ENCODE peak calls at places on chromosome 1, in four cellular contexts. I is DND-41, C is GM23338, K is GM23248. E is an unnamed sample.

GRCh38 chr1:248622491-248623106 is 12.3 kb downstream of the OR2T11 start:
- DNase-seq in K (peak; percentile 63), I (peak; percentile 4), C (peak; percentile 6), E (no peak)

GRCh38 chr1:25706146-25707089 is 89.8 kb downstream of the MAN1C1 start:
- DNase-seq in C (no peak), I (no peak), K (no peak), E (no peak)

GRCh38 chr1:109969430-109969829 is 15.1 kb upstream of the AHCYL1 start:
- DNase-seq in C (no peak), I (no peak), K (peak; percentile 83), E (no peak)

GRCh38 chr1:157580179-157580827 is 17.6 kb downstream of the FCRL4 start:
- DNase-seq in I (peak; percentile 69), K (peak; percentile 44), C (peak; percentile 90), E (peak; percentile 68)

GRCh38 chr1:62050165-62050564 is 144.5 kb upstream of the L1TD1 start:
- DNase-seq in K (no peak), C (no peak), I (no peak), E (no peak)

GRCh38 chr1:47587891-47588582 is 150.2 kb downstream of the FOXD2 start:
- DNase-seq in C (no peak), K (no peak), I (no peak), E (no peak)

GRCh38 chr1:109201123-109201703 is 12.5 kb upstream of the SARS1 start:
- DNase-seq in I (peak; percentile 49), C (peak; percentile 90), K (peak; percentile 98), E (peak; percentile 78)

GRCh38 chr1:87478231-87478630 is 149.6 kb downstream of the LMO4 start:
- DNase-seq in C (peak; percentile 69), K (peak; percentile 38), I (no peak), E (no peak)

GRCh38 chr1:110005971-110006370 is 21.4 kb downstream of the AHCYL1 start:
- DNase-seq in C (no peak), I (no peak), K (peak; percentile 41), E (no peak)

GRCh38 chr1:86706018-86706417 is 1.6 kb downstream of the SH3GLB1 start:
- DNase-seq in I (no peak), C (no peak), K (peak; percentile 29), E (no peak)

GRCh38 chr1:201731592-201731991 is 97.4 kb upstream of the IPO9 start:
- DNase-seq in C (no peak), K (no peak), I (no peak), E (no peak)

GRCh38 chr1:156671804-156672203 is 5.4 kb downstream of the NES start:
- DNase-seq in K (no peak), I (no peak), C (no peak), E (no peak)

GRCh38 chr1:240562111-240562590 is 49.8 kb downstream of the GREM2 start:
- DNase-seq in C (peak; percentile 14), K (peak; percentile 51), I (no peak), E (no peak)
- H2AFZ ChIP-seq in C (peak overlapping the region; percentile 44), K (no peak overlapping the region), I (no peak overlapping the region), E (no peak overlapping the region)

GRCh38 chr1:203304919-203305808 is at the start of gene BTG2:
- DNase-seq in C (peak; percentile 97), K (peak; percentile 94), I (peak; percentile 85), E (peak; percentile 98)

GRCh38 chr1:203302894-203303293 is 2.4 kb upstream of the BTG2 start:
- DNase-seq in K (no peak), C (no peak), I (no peak), E (no peak)

GRCh38 chr1:203305809-203306088 is 430 bp downstream of the BTG2 start:
- DNase-seq in C (no peak), K (peak; percentile 45), I (no peak), E (no peak)

GRCh38 chr1:203306089-203306969 is 1.0 kb downstream of the BTG2 start:
- DNase-seq in I (peak; percentile 33), C (no peak), K (peak; percentile 70), E (peak; percentile 78)

GRCh38 chr1:203304391-203304918 is 864 bp upstream of the BTG2 start:
- DNase-seq in K (no peak), I (no peak), C (no peak), E (no peak)
- TF ChIP-seq EZH2 in K (no peak), I (no peak), C (no peak), E (no peak)

GRCh38 chr1:111591946-111592345 is 27.6 kb upstream of the RAP1A start:
- DNase-seq in C (no peak), I (no peak), K (no peak), E (no peak)
- H2AFZ ChIP-seq in C (peak overlapping the region; percentile 99), I (no peak overlapping the region), K (peak overlapping the region; percentile 56), E (no peak overlapping the region)

DNA sequence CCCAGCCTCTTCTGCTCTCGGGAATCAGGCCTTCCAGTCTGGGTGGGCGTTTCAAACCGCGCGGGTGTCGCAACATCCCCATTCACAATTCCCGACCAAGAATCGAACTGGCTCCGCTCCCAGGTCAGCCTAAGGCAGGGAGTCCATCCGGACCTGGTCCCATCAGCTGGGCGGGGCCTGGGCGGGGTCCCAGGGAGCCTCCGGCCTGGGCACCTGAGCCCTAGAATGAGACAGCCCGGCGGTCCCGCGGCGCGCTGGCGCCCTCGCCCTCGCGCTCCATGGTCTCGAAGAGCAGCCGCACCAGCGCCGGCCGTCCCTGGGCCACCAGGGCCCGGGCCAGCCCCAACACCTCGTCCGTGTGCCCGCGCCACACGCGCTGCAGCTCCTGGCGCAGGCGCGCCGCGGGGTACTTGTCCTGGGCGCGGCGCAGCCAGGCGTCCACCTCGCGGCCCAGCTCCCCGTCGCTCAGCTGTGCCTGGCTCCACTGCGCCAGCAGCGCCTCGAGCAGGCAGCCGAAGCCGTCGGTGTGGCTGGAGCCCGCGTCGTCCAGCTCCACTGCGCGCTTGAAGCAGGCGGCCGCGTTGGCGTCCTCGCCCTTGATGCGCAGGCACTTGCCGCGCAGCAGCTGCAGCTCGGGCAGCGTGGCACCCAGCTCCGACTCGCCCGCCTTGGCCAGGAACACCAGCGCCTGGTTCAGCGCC is 16.9 kb upstream of the PARS2 start:
- DNase-seq in C (peak; percentile 81), K (peak; percentile 46), I (no peak), E (no peak)
- TF ChIP-seq EZH2 in C (no peak), K (peak; percentile 3), I (no peak), E (no peak)

GRCh38 chr1:205314986-205315618 is 6.4 kb downstream of the NUAK2 start:
- DNase-seq in C (no peak), I (no peak), K (no peak), E (no peak)

GRCh38 chr1:205316179-205316578 is 5.4 kb downstream of the NUAK2 start:
- DNase-seq in I (peak; percentile 6), K (no peak), C (no peak), E (no peak)

GRCh38 chr1:205312866-205313680 is 8.5 kb downstream of the NUAK2 start:
- DNase-seq in C (no peak), K (no peak), I (no peak), E (no peak)

GRCh38 chr1:205310981-205311704 is 10.4 kb downstream of the NUAK2 start:
- DNase-seq in I (no peak), K (no peak), C (no peak), E (no peak)

DNA sequence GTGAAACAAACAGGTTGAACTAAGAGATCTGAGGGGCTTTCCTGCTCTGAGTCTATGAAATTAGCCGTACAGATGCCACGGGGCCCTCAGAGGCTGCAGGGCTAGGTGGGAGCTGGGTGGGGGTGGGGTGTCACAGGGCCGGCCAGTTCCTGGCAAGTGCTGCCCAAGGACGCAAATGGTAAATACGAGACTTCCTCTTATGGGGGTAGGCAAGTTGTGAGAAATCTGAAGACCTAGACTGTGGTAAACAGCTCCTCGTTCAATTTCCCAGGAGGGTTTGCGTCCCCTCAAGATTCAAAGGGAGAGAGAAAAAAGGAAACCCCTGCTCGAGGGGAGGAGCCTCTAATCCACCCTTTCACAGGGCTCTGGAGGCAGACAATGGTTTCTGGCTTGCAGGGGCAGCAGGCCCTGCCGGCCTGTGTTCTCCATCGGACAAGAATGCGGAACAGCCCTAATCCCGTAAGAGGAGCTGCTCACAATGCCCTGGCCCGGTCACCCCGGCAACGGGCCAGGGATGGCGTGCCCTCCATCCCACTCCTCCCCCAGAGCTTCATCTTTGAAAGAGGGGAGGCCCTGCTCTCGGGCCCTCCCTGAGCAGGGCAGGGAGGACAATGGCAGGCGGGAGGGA is 7.8 kb downstream of the NUAK2 start:
- DNase-seq in C (peak; percentile 96), I (no peak), K (no peak), E (peak; percentile 51)
- H2AFZ ChIP-seq in C (no peak overlapping the region), I (no peak overlapping the region), K (no peak overlapping the region), E (peak overlapping the region; percentile 28)

GRCh38 chr1:166920561-166921475 is 44.8 kb upstream of the TADA1 start:
- DNase-seq in I (no peak), C (peak; percentile 79), K (peak; percentile 9), E (peak; percentile 44)
- TF ChIP-seq EZH2 in I (no peak), C (peak; percentile 70), K (no peak), E (peak; percentile 93)

GRCh38 chr1:155167166-155168104 is 5.7 kb downstream of the KRTCAP2 start:
- DNase-seq in I (peak; percentile 78), C (peak; percentile 97), K (peak; percentile 86), E (peak; percentile 94)
- H2AFZ ChIP-seq in I (peak overlapping the region; percentile 40), C (peak overlapping the region; percentile 99), K (peak overlapping the region; percentile 52), E (peak overlapping the region; percentile 29)

GRCh38 chr1:154502066-154502741 is at the start of the genes SHE and TDRD10:
- DNase-seq in I (no peak), K (peak; percentile 42), C (peak; percentile 62), E (peak; percentile 38)
- TF ChIP-seq EZH2 in I (no peak), K (peak; percentile 1), C (no peak), E (no peak)